ENCODE peak calls at places on chromosomes 13 and 19, in seven cellular contexts. C is MG63; X is stimulated activated CD4-positive, alpha-beta T cell treated with anti-CD3 and anti-CD28 coated beads, Interleukin-12 subunit alpha, Interleukin-12 subunit beta, amount 100 ng/mL, for 4 hours; Z is nephron progenitor cell; B is testis; M is AG08395; W is brain pericyte. R is an unnamed sample.

GRCh38 chr13:65631078-65631477 is 1599.1 kb downstream of the PCDH9 start:
- DNase-seq in C (no peak), B (no peak), M (no peak), W (peak; percentile 4), X (no peak), Z (no peak), R (no peak)

GRCh38 chr13:111219306-111219705 is 101.1 kb upstream of the TEX29 start:
- DNase-seq in Z (no peak), X (no peak), M (peak; percentile 73), W (no peak), C (no peak), B (no peak), R (no peak)

GRCh38 chr13:23175920-23176319 is 4.9 kb upstream of the SGCG start:
- DNase-seq in M (no peak), C (no peak), X (no peak), W (no peak), Z (no peak), B (no peak), R (no peak)

GRCh38 chr19:7101498-7102253 is 32.2 kb downstream of the ZNF557 start:
- DNase-seq in X (no peak), B (no peak), C (no peak), M (no peak), Z (no peak), W (no peak), R (no peak)

GRCh38 chr13:36057041-36057440 is 74.1 kb downstream of the DCLK1 start:
- DNase-seq in W (no peak), Z (peak; percentile 8), B (no peak), C (no peak), M (peak; percentile 13), X (no peak), R (no peak)

GRCh38 chr19:4264812-4265211 is 14.3 kb upstream of the SHD start:
- DNase-seq in X (no peak), C (no peak), Z (no peak), W (no peak), B (no peak), M (no peak), R (no peak)

GRCh38 chr13:100738176-100738855 is 63.7 kb upstream of the TMTC4 start:
- DNase-seq in C (no peak), W (no peak), Z (no peak), M (no peak), X (no peak), B (no peak), R (no peak)

GRCh38 chr19:45882652-45883585 is 3.0 kb downstream of the IRF2BP1 start:
- DNase-seq in M (peak; percentile 89), C (peak; percentile 77), Z (peak; percentile 87), W (peak; percentile 71), X (peak; percentile 81), B (peak; percentile 89), R (peak; percentile 93)

GRCh38 chr13:113602291-113602970 is 17.9 kb downstream of the TFDP1 start:
- DNase-seq in M (no peak), C (no peak), X (no peak), W (no peak), B (no peak), Z (no peak), R (no peak)

GRCh38 chr13:40927929-40928328 is 91.2 kb downstream of the ELF1 start:
- DNase-seq in X (no peak), M (no peak), B (no peak), C (no peak), Z (no peak), W (no peak), R (no peak)

GRCh38 chr13:79320433-79320832 is 85.6 kb downstream of the RBM26 start:
- DNase-seq in Z (no peak), W (no peak), C (no peak), M (no peak), X (no peak), B (no peak), R (no peak)

GRCh38 chr19:41420101-41420880 is 6.9 kb downstream of the B3GNT8 start:
- DNase-seq in Z (no peak), X (no peak), B (no peak), C (no peak), W (no peak), M (no peak), R (no peak)

GRCh38 chr13:35908221-35908620 is 223.0 kb downstream of the DCLK1 start:
- DNase-seq in Z (no peak), M (no peak), W (no peak), C (no peak), B (no peak), X (no peak), R (no peak)

GRCh38 chr13:30159446-30159839 is 147.9 kb downstream of the KATNAL1 start:
- DNase-seq in Z (no peak), W (peak; percentile 89), M (peak; percentile 82), X (no peak), B (no peak), C (peak; percentile 58), R (no peak)

GRCh38 chr13:48783181-48783630 is 129.5 kb downstream of the CYSLTR2 start:
- DNase-seq in M (peak; percentile 73), C (peak; percentile 27), Z (no peak), X (no peak), W (peak; percentile 99), B (peak; percentile 32), R (no peak)

GRCh38 chr19:4369888-4370260 is 26.5 kb downstream of the MPND start:
- DNase-seq in B (peak; percentile 33), C (no peak), M (peak; percentile 47), Z (peak; percentile 37), X (peak; percentile 75), W (no peak), R (peak; percentile 36)

GRCh38 chr13:48731957-48732569 is 78.3 kb downstream of the CYSLTR2 start:
- DNase-seq in C (peak; percentile 17), Z (peak; percentile 68), W (no peak), B (peak; percentile 75), M (no peak), X (peak; percentile 61), R (peak; percentile 56)

GRCh38 chr13:62702502-62702901 is 1286.9 kb upstream of the PCDH20 start:
- DNase-seq in C (no peak), Z (no peak), B (no peak), X (no peak), M (no peak), W (no peak), R (no peak)

GRCh38 chr13:30121666-30122065 is 185.7 kb downstream of the KATNAL1 start:
- DNase-seq in W (no peak), B (no peak), M (no peak), X (no peak), Z (no peak), C (no peak), R (no peak)

GRCh38 chr13:18948012-18948663 is 233.5 kb downstream of the TUBA3C start:
- DNase-seq in Z (no peak), W (no peak), C (no peak), X (no peak), M (no peak), B (no peak), R (no peak)

GRCh38 chr13:101985321-101985720 is 416.5 kb downstream of the FGF14 start:
- DNase-seq in W (no peak), Z (no peak), C (no peak), X (no peak), M (no peak), B (no peak), R (no peak)

GRCh38 chr13:99015606-99016520 is 38.0 kb upstream of the DOCK9 start:
- DNase-seq in M (peak; percentile 24), B (no peak), X (no peak), Z (no peak), W (no peak), C (no peak), R (no peak)

GRCh38 chr13:27228131-27228530 is 23.2 kb upstream of the RPL21 start:
- DNase-seq in W (no peak), X (no peak), M (no peak), B (no peak), Z (no peak), C (no peak), R (no peak)

GRCh38 chr13:38045278-38046048 is 175.9 kb upstream of the TRPC4 start:
- DNase-seq in X (no peak), M (peak; percentile 4), Z (no peak), C (no peak), W (no peak), B (no peak), R (no peak)

GRCh38 chr13:77969299-77969698 is 50.7 kb upstream of the EDNRB start:
- DNase-seq in Z (no peak), B (no peak), C (no peak), M (no peak), W (no peak), X (no peak), R (no peak)

GRCh38 chr13:52061587-52061986 is 37.1 kb downstream of the UTP14C start:
- DNase-seq in Z (no peak), B (no peak), X (no peak), W (no peak), C (peak; percentile 39), M (peak; percentile 54), R (no peak)

GRCh38 chr19:1274081-1274851 is 1.1 kb upstream of the FAM174C start:
- DNase-seq in X (no peak), B (no peak), W (no peak), M (no peak), Z (no peak), C (no peak), R (no peak)

GRCh38 chr19:19691683-19692082 is 23.0 kb downstream of the ZNF101 start:
- DNase-seq in W (no peak), X (no peak), B (no peak), Z (no peak), C (no peak), M (no peak), R (no peak)

GRCh38 chr19:18940791-18941627 is at the start of gene HOMER3:
- DNase-seq in B (peak; percentile 80), Z (peak; percentile 94), X (peak; percentile 83), M (peak; percentile 94), C (peak; percentile 80), W (no peak), R (peak; percentile 84)

GRCh38 chr19:37313335-37313627 is 57.6 kb upstream of the ZNF527 start:
- DNase-seq in X (no peak), M (no peak), Z (no peak), C (no peak), W (no peak), B (no peak), R (no peak)

GRCh38 chr13:48497669-48498068 is 35.2 kb downstream of the RCBTB2 start:
- DNase-seq in Z (no peak), W (no peak), M (no peak), B (no peak), X (no peak), C (no peak), R (no peak)

GRCh38 chr13:111393221-111393790 is 72.9 kb downstream of the TEX29 start:
- DNase-seq in M (no peak), Z (no peak), X (no peak), B (no peak), W (no peak), C (no peak), R (no peak)

GRCh38 chr19:39057615-39058014 is 25.3 kb upstream of the FBXO27 start:
- DNase-seq in W (no peak), B (no peak), X (no peak), M (no peak), C (no peak), Z (no peak), R (no peak)

GRCh38 chr19:35045667-35046300 is 4.3 kb downstream of the HPN start:
- DNase-seq in Z (no peak), C (peak; percentile 56), X (no peak), M (peak; percentile 71), W (no peak), B (no peak), R (no peak)

GRCh38 chr13:30738946-30739528 is 3.7 kb downstream of the ALOX5AP start:
- DNase-seq in M (no peak), Z (no peak), C (no peak), W (no peak), B (no peak), X (no peak), R (no peak)

GRCh38 chr13:32443111-32443510 is 15.2 kb upstream of the N4BP2L1 start:
- DNase-seq in B (peak; percentile 31), W (no peak), M (no peak), Z (no peak), X (no peak), C (no peak), R (no peak)